ENCODE peak calls at places on chromosome 18, in nine cellular contexts. Z is GM13977, C is brain microvascular endothelial cell, V is HCT116, W is IMR-90, A is endothelial cell, F is adrenal gland, H is left ventricle myocardium inferior, T is cardiac fibroblast. N is an unnamed sample.

GRCh38 chr18:55405655-55406373 is 182.2 kb downstream of the TCF4 start:
- DNase-seq in Z (no peak), C (peak), V (no peak), W (peak), A (no peak), F (peak), H (peak), T (peak), N (no peak)

GRCh38 chr18:45245036-45245638 is 370.1 kb upstream of the SLC14A2 start:
- DNase-seq in Z (no peak), C (no peak), V (no peak), W (no peak), A (no peak), F (no peak), H (no peak), T (no peak), N (no peak)

GRCh38 chr18:70623106-70623505 is 334.3 kb downstream of the SOCS6 start:
- DNase-seq in Z (no peak), C (no peak), V (no peak), W (no peak), A (no peak), F (no peak), H (no peak), T (no peak), N (no peak)

GRCh38 chr18:50970006-50970405 is 2.2 kb downstream of the ELAC1 start:
- DNase-seq in Z (no peak), C (no peak), V (no peak), W (no peak), A (no peak), F (peak), H (peak), T (no peak), N (no peak)

GRCh38 chr18:8688428-8688827 is 16.9 kb upstream of the MTCL1 start:
- DNase-seq in Z (no peak), C (no peak), V (no peak), W (no peak), A (no peak), F (no peak), H (no peak), T (no peak), N (no peak)

GRCh38 chr18:67682516-67682915 is 166.0 kb upstream of the DSEL start:
- DNase-seq in Z (no peak), C (no peak), V (no peak), W (no peak), A (no peak), F (no peak), H (no peak), T (no peak), N (no peak)

GRCh38 chr18:59852548-59852947 is 47.2 kb upstream of the PMAIP1 start:
- DNase-seq in Z (no peak), C (no peak), V (no peak), W (no peak), A (no peak), F (no peak), H (no peak), T (no peak), N (no peak)

GRCh38 chr18:62616331-62616805 is 93.5 kb downstream of the ZCCHC2 start:
- DNase-seq in Z (no peak), C (peak), V (no peak), W (no peak), A (no peak), F (no peak), H (no peak), T (peak), N (no peak)

GRCh38 chr18:79507076-79507545 is 111.4 kb downstream of the NFATC1 start:
- DNase-seq in Z (no peak), C (peak), V (no peak), W (no peak), A (peak), F (peak), H (peak), T (peak), N (no peak)

GRCh38 chr18:31840499-31840898 is 79.8 kb upstream of the SLC25A52 start:
- DNase-seq in Z (no peak), C (no peak), V (no peak), W (no peak), A (no peak), F (no peak), H (no peak), T (no peak), N (no peak)

GRCh38 chr18:54004828-54005227 is 219.6 kb downstream of the MBD2 start:
- DNase-seq in Z (no peak), C (no peak), V (no peak), W (no peak), A (no peak), F (no peak), H (no peak), T (no peak), N (no peak)

GRCh38 chr18:52426462-52426861 is 86.5 kb downstream of the DCC start:
- DNase-seq in Z (no peak), C (no peak), V (no peak), W (no peak), A (no peak), F (no peak), H (no peak), T (no peak), N (no peak)

GRCh38 chr18:13576598-13576997 is 149.8 kb downstream of the FAM210A start:
- DNase-seq in Z (no peak), C (no peak), V (no peak), W (no peak), A (no peak), F (no peak), H (no peak), T (no peak), N (no peak)

GRCh38 chr18:28062446-28062845 is 114.5 kb downstream of the CDH2 start:
- DNase-seq in Z (no peak), C (no peak), V (no peak), W (no peak), A (no peak), F (no peak), H (no peak), T (peak), N (no peak)

GRCh38 chr18:45359275-45360009 is 255.8 kb upstream of the SLC14A2 start:
- DNase-seq in Z (no peak), C (no peak), V (no peak), W (no peak), A (no peak), F (no peak), H (no peak), T (no peak), N (no peak)

GRCh38 chr18:58128286-58129018 is 84.4 kb downstream of the NEDD4L start:
- DNase-seq in Z (no peak), C (no peak), V (no peak), W (peak), A (no peak), F (no peak), H (no peak), T (no peak), N (no peak)

GRCh38 chr18:49041677-49042570 is 91.2 kb upstream of the SMAD7 start:
- DNase-seq in Z (no peak), C (peak), V (peak), W (peak), A (no peak), F (peak), H (peak), T (peak), N (no peak)

GRCh38 chr18:9047715-9048114 is 54.8 kb upstream of the NDUFV2 start:
- DNase-seq in Z (no peak), C (no peak), V (no peak), W (no peak), A (no peak), F (no peak), H (no peak), T (no peak), N (no peak)

GRCh38 chr18:78123144-78123909 is 856.3 kb upstream of the SALL3 start:
- DNase-seq in Z (no peak), C (no peak), V (no peak), W (no peak), A (no peak), F (no peak), H (no peak), T (no peak), N (no peak)

GRCh38 chr18:73924836-73925235 is 222.8 kb downstream of the FBXO15 start:
- DNase-seq in Z (no peak), C (no peak), V (no peak), W (peak), A (no peak), F (no peak), H (no peak), T (peak), N (no peak)

GRCh38 chr18:35029103-35029502 is 12.1 kb upstream of the MAPRE2 start:
- DNase-seq in Z (no peak), C (peak), V (no peak), W (peak), A (no peak), F (peak), H (peak), T (peak), N (no peak)

GRCh38 chr18:9802175-9802747 is 83.5 kb upstream of the TXNDC2 start:
- DNase-seq in Z (no peak), C (no peak), V (no peak), W (no peak), A (no peak), F (no peak), H (no peak), T (no peak), N (no peak)

GRCh38 chr18:36493349-36494281 is 196.1 kb downstream of the FHOD3 start:
- DNase-seq in Z (no peak), C (no peak), V (no peak), W (peak), A (no peak), F (no peak), H (peak), T (peak), N (no peak)

GRCh38 chr18:9516437-9517064 is 41.2 kb downstream of the RALBP1 start:
- DNase-seq in Z (peak), C (no peak), V (peak), W (peak), A (no peak), F (no peak), H (no peak), T (peak), N (peak)

GRCh38 chr18:22173221-22173927 is 4.0 kb downstream of the GATA6 start:
- DNase-seq in Z (no peak), C (no peak), V (no peak), W (no peak), A (no peak), F (no peak), H (no peak), T (no peak), N (no peak)

GRCh38 chr18:78721281-78721949 is 258.2 kb upstream of the SALL3 start:
- DNase-seq in Z (no peak), C (no peak), V (no peak), W (no peak), A (no peak), F (no peak), H (no peak), T (no peak), N (no peak)

GRCh38 chr18:1914489-1914888 is 656.8 kb downstream of the METTL4 start:
- DNase-seq in Z (peak), C (no peak), V (peak), W (no peak), A (no peak), F (no peak), H (no peak), T (peak), N (no peak)

GRCh38 chr18:50644807-50645206 is 84.9 kb downstream of the MAPK4 start:
- DNase-seq in Z (no peak), C (no peak), V (peak), W (no peak), A (peak), F (no peak), H (no peak), T (no peak), N (no peak)

GRCh38 chr18:22169889-22170420 is 566 bp downstream of the GATA6 start:
- DNase-seq in Z (peak), C (no peak), V (no peak), W (peak), A (no peak), F (peak), H (peak), T (peak), N (peak)

GRCh38 chr18:25109484-25109883 is 242.5 kb downstream of the ZNF521 start:
- DNase-seq in Z (no peak), C (peak), V (no peak), W (peak), A (no peak), F (no peak), H (no peak), T (no peak), N (no peak)

GRCh38 chr18:57561728-57562423 is 24.6 kb downstream of the FECH start:
- DNase-seq in Z (peak), C (peak), V (peak), W (peak), A (peak), F (no peak), H (no peak), T (peak), N (peak)

DNA sequence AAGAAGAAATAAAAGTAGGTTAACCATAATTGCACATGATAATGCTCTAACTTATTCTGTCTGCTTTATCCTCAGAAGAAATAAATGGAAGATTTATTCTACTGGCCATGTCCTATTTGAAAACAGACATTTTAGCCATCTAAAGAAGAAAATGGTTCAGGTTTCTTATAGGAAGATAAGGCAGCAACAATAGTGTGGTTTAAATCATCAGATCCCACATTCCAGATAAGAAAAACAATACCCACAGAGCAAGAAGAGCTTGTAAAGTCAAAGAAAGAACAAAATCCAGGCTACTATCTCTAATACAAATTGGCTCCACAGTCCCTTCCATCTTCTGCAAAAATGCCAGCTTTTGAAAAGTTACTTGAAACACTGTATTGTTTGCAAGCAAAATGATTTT is 49.3 kb downstream of the L3MBTL4 start:
- DNase-seq in Z (no peak), C (no peak), V (no peak), W (no peak), A (no peak), F (no peak), H (no peak), T (no peak), N (no peak)
- TF ChIP-seq CTCF in Z (no peak), C (no peak), V (no peak), W (no peak), A (no peak), F (no peak), H (no peak), T (no peak), N (no peak)

GRCh38 chr18:10863026-10863425 is 286.3 kb downstream of the PIEZO2 start:
- DNase-seq in Z (no peak), C (no peak), V (no peak), W (peak), A (no peak), F (no peak), H (no peak), T (peak), N (no peak)

GRCh38 chr18:10860937-10861336 is 288.4 kb downstream of the PIEZO2 start:
- DNase-seq in Z (no peak), C (no peak), V (no peak), W (peak), A (no peak), F (peak), H (no peak), T (no peak), N (no peak)

GRCh38 chr18:10858477-10858876 is 290.9 kb downstream of the PIEZO2 start:
- DNase-seq in Z (no peak), C (no peak), V (no peak), W (no peak), A (no peak), F (no peak), H (no peak), T (no peak), N (no peak)

GRCh38 chr18:10856146-10856545 is 293.2 kb downstream of the PIEZO2 start:
- DNase-seq in Z (no peak), C (no peak), V (no peak), W (no peak), A (no peak), F (no peak), H (no peak), T (no peak), N (no peak)

GRCh38 chr18:10860382-10860781 is 289.0 kb downstream of the PIEZO2 start:
- DNase-seq in Z (no peak), C (no peak), V (no peak), W (no peak), A (no peak), F (no peak), H (no peak), T (no peak), N (no peak)
- TF ChIP-seq CTCF in Z (no peak), C (no peak), V (no peak), W (no peak), A (no peak), F (no peak), H (no peak), T (no peak), N (no peak)

DNA sequence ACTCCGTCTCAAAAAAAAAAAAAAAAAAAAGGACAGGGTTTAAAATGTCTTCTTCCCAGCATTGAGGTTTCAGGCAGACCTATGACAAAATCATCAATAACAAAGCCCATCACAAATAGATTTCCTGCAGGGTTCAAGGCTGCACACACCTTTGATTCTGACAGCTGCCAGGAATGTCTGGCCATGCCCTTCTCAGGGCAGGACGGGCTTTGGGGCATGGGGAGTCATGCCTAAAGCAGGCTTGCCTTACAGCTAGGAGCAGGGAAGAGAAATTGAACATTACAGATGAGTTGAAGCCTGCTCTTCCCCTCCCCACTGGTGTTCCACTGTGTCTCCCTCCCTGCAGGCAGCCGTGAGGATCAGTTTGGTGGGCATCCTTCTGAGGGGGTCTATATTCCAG is 3.7 kb downstream of the PRELID3A start:
- DNase-seq in Z (no peak), C (no peak), V (no peak), W (no peak), A (no peak), F (no peak), H (no peak), T (no peak), N (no peak)
- TF ChIP-seq CTCF in Z (no peak), C (no peak), V (no peak), W (no peak), A (no peak), F (no peak), H (no peak), T (no peak), N (no peak)

DNA sequence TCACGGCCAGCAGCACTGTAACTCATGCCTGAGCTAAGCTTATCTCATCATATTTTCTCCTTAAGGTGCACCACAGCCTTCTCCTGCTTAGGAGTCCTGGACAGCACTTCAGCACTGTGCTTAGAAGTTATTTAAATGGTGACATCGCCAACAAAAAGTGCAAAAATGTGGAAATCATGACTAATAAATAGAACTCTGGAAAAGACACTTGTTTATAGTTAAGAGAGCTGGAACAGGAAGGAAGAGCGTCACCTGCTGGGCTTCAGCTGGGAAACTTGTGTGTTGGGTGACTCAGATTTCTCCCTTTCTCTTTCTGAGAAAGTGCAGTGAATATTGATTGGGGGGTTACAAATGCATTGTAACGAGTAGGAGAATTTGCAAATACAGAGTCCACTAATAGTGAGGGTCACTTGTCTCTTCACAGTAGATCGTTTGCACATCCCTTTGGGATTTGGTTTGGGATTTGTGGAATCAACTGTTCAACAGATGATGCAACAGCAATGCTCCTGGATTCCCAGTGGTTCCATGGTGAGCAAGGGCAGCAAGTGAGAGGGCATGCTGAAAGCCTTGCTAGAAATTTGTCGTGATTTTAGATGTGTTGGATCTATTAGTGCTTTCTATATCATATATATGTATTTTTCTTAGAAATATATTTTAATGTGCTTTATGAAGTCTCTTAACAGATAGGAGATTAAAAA is 84.2 kb downstream of the DOK6 start:
- DNase-seq in Z (no peak), C (peak), V (no peak), W (peak), A (no peak), F (no peak), H (no peak), T (peak), N (no peak)
- TF ChIP-seq CTCF in Z (no peak), C (no peak), V (no peak), W (peak), A (no peak), F (no peak), H (no peak), T (peak), N (no peak)

GRCh38 chr18:41899535-41899934 is 55.5 kb upstream of the PIK3C3 start:
- DNase-seq in Z (no peak), C (no peak), V (no peak), W (no peak), A (no peak), F (no peak), H (no peak), T (peak), N (no peak)
- TF ChIP-seq CTCF in Z (no peak), C (peak), V (no peak), W (no peak), A (no peak), F (no peak), H (no peak), T (peak), N (no peak)

GRCh38 chr18:75546964-75547363 is 119.5 kb upstream of the SMIM21 start:
- DNase-seq in Z (no peak), C (no peak), V (no peak), W (no peak), A (no peak), F (no peak), H (no peak), T (no peak), N (no peak)
- TF ChIP-seq CTCF in Z (no peak), C (no peak), V (peak), W (no peak), A (no peak), F (no peak), H (no peak), T (no peak), N (no peak)

GRCh38 chr18:48017625-48018024 is 87.2 kb upstream of the SMAD2 start:
- DNase-seq in Z (no peak), C (no peak), V (no peak), W (peak), A (no peak), F (peak), H (no peak), T (no peak), N (no peak)

GRCh38 chr18:48021273-48021914 is 90.9 kb upstream of the SMAD2 start:
- DNase-seq in Z (peak), C (no peak), V (no peak), W (no peak), A (no peak), F (no peak), H (no peak), T (no peak), N (no peak)

GRCh38 chr18:48020337-48021250 is 90.1 kb upstream of the SMAD2 start:
- DNase-seq in Z (no peak), C (no peak), V (no peak), W (no peak), A (no peak), F (no peak), H (no peak), T (no peak), N (no peak)

GRCh38 chr18:48018806-48019295 is 88.4 kb upstream of the SMAD2 start:
- DNase-seq in Z (no peak), C (no peak), V (no peak), W (no peak), A (no peak), F (no peak), H (no peak), T (no peak), N (no peak)

DNA sequence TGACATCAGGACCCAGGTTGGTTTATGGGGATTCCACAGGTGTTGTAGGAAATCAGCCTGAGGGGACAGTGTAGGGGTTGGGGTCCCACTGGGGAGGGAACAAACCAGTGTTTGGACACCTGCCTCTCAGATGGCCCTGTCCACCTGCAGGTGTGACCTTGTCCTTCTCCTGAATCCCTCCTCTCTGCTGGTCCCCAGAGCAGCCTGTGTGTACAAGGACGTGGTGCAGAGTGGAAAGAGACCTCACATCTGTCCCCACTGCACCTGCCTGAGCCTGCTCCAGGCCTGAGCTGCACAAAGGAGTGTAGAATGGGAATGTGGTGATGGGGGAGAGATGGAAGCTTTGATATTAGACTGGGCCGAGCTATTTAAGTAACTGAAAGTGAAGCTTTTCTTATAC is 89.1 kb upstream of the SMAD2 start:
- DNase-seq in Z (no peak), C (no peak), V (no peak), W (no peak), A (no peak), F (no peak), H (no peak), T (no peak), N (no peak)
- TF ChIP-seq CTCF in Z (no peak), C (no peak), V (no peak), W (no peak), A (no peak), F (no peak), H (no peak), T (no peak), N (no peak)